ENCODE peak calls at places on chromosomes 4 and X, in seven cellular contexts. One of them, this sample, is unnamed.

GRCh38 chr4:168656055-168656660 is 159.3 kb downstream of the PALLD start:
- DNase-seq in GM03348: peak
- DNase-seq in left ventricle myocardium superior: no peak
- DNase-seq in AG10803: peak
- DNase-seq in GM04504: peak
- DNase-seq in WTC11: no peak
- DNase-seq in ovary: no peak
- DNase-seq in this sample: peak

GRCh38 chrX:69968956-69969355 is 80.8 kb downstream of the AWAT2 start:
- DNase-seq in left ventricle myocardium superior: peak
- DNase-seq in WTC11: no peak
- DNase-seq in ovary: no peak
- DNase-seq in AG10803: no peak
- DNase-seq in GM03348: no peak
- DNase-seq in GM04504: no peak
- DNase-seq in this sample: no peak

GRCh38 chrX:8018916-8019315 is 91.7 kb upstream of the PNPLA4 start:
- DNase-seq in WTC11: no peak
- DNase-seq in left ventricle myocardium superior: no peak
- DNase-seq in ovary: no peak
- DNase-seq in GM04504: no peak
- DNase-seq in GM03348: no peak
- DNase-seq in AG10803: no peak
- DNase-seq in this sample: no peak

GRCh38 chr4:22708961-22709360 is 16.2 kb downstream of the GBA3 start:
- DNase-seq in WTC11: no peak
- DNase-seq in AG10803: no peak
- DNase-seq in ovary: no peak
- DNase-seq in GM03348: no peak
- DNase-seq in GM04504: no peak
- DNase-seq in left ventricle myocardium superior: no peak
- DNase-seq in this sample: no peak

GRCh38 chr4:159278399-159278798 is 175.5 kb downstream of the RAPGEF2 start:
- DNase-seq in GM03348: no peak
- DNase-seq in AG10803: peak
- DNase-seq in WTC11: no peak
- DNase-seq in ovary: no peak
- DNase-seq in GM04504: no peak
- DNase-seq in left ventricle myocardium superior: no peak
- DNase-seq in this sample: no peak

GRCh38 chrX:134023851-134024281 is 38.5 kb upstream of the GPC3 start:
- DNase-seq in AG10803: no peak
- DNase-seq in GM03348: no peak
- DNase-seq in left ventricle myocardium superior: no peak
- DNase-seq in GM04504: no peak
- DNase-seq in ovary: no peak
- DNase-seq in WTC11: no peak
- DNase-seq in this sample: no peak

GRCh38 chr4:24557036-24558022 is 27.0 kb downstream of the DHX15 start:
- DNase-seq in GM03348: no peak
- DNase-seq in left ventricle myocardium superior: no peak
- DNase-seq in GM04504: no peak
- DNase-seq in WTC11: no peak
- DNase-seq in ovary: no peak
- DNase-seq in AG10803: peak
- DNase-seq in this sample: no peak

GRCh38 chr4:75470738-75471137 is 43.5 kb downstream of the RCHY1 start:
- DNase-seq in ovary: no peak
- DNase-seq in WTC11: no peak
- DNase-seq in GM03348: no peak
- DNase-seq in left ventricle myocardium superior: no peak
- DNase-seq in GM04504: no peak
- DNase-seq in AG10803: no peak
- DNase-seq in this sample: no peak

GRCh38 chrX:133593531-133593930 is 178.2 kb upstream of the GPC4 start:
- DNase-seq in left ventricle myocardium superior: no peak
- DNase-seq in GM04504: no peak
- DNase-seq in WTC11: no peak
- DNase-seq in GM03348: no peak
- DNase-seq in ovary: no peak
- DNase-seq in AG10803: no peak
- DNase-seq in this sample: no peak

GRCh38 chr4:2064276-2064991 is 5.3 kb downstream of the NAT8L start:
- DNase-seq in AG10803: no peak
- DNase-seq in ovary: no peak
- DNase-seq in GM04504: no peak
- DNase-seq in GM03348: no peak
- DNase-seq in left ventricle myocardium superior: peak
- DNase-seq in WTC11: peak
- DNase-seq in this sample: no peak

GRCh38 chr4:53432528-53433424 is 55.3 kb downstream of the FIP1L1 start:
- DNase-seq in ovary: no peak
- DNase-seq in GM04504: no peak
- DNase-seq in WTC11: no peak
- DNase-seq in GM03348: no peak
- DNase-seq in left ventricle myocardium superior: no peak
- DNase-seq in AG10803: no peak
- DNase-seq in this sample: no peak